ENCODE peak calls at places on chromosomes 12 and 14, in eight cellular contexts. N is heart left ventricle; C is lower lobe of right lung; A is uterus; U is endodermal cell; Y is fibroblast of lung; F is HCT116; T is CD8-positive, alpha-beta T cell. X is an unnamed sample.

GRCh38 chr14:95696741-95697140 is 10.5 kb downstream of the TCL1B start:
- DNase-seq in N (no peak), C (no peak), A (no peak), U (no peak), Y (no peak), F (no peak), T (no peak), X (no peak)

GRCh38 chr12:132471858-132472255 is 18.1 kb upstream of the FBRSL1 start:
- DNase-seq in N (no peak), C (no peak), A (no peak), U (no peak), Y (no peak), F (no peak), T (no peak), X (no peak)

GRCh38 chr14:100893228-100893601 is 10.3 kb downstream of the RTL1 start:
- DNase-seq in N (no peak), C (no peak), A (no peak), U (no peak), Y (no peak), F (no peak), T (no peak), X (no peak)

GRCh38 chr12:26286186-26286585 is 90.8 kb downstream of the SSPN start:
- DNase-seq in N (no peak), C (no peak), A (peak; percentile 50), U (no peak), Y (peak; percentile 71), F (no peak), T (no peak), X (no peak)

GRCh38 chr12:95605087-95605486 is 53.8 kb upstream of the USP44 start:
- DNase-seq in N (no peak), C (no peak), A (no peak), U (peak; percentile 38), Y (peak; percentile 81), F (no peak), T (no peak), X (peak; percentile 62)

GRCh38 chr14:77458249-77458950 is 507 bp downstream of the AHSA1 start:
- DNase-seq in N (peak; percentile 53), C (peak; percentile 50), A (no peak), U (peak; percentile 81), Y (peak; percentile 36), F (no peak), T (peak; percentile 1), X (peak; percentile 44)

GRCh38 chr12:75881910-75882309 is 149.7 kb downstream of the PHLDA1 start:
- DNase-seq in N (no peak), C (no peak), A (no peak), U (no peak), Y (peak; percentile 71), F (no peak), T (no peak), X (no peak)

GRCh38 chr12:89486231-89486630 is 38.4 kb downstream of the GALNT4 start:
- DNase-seq in N (no peak), C (no peak), A (no peak), U (peak; percentile 62), Y (no peak), F (no peak), T (no peak), X (no peak)

GRCh38 chr14:93970967-93971634 is 5.3 kb downstream of the ASB2 start:
- DNase-seq in N (no peak), C (peak; percentile 60), A (no peak), U (no peak), Y (no peak), F (no peak), T (no peak), X (no peak)

GRCh38 chr12:132205271-132206092 is 61.2 kb downstream of the NOC4L start:
- DNase-seq in N (no peak), C (no peak), A (no peak), U (no peak), Y (no peak), F (no peak), T (no peak), X (no peak)

GRCh38 chr12:8992086-8992409 is 2.7 kb downstream of the KLRG1 start:
- DNase-seq in N (no peak), C (no peak), A (no peak), U (no peak), Y (no peak), F (no peak), T (no peak), X (no peak)

GRCh38 chr12:53750812-53751335 is 905 bp downstream of the CISTR start:
- DNase-seq in N (peak; percentile 52), C (peak; percentile 57), A (peak; percentile 34), U (peak; percentile 83), Y (peak; percentile 23), F (no peak), T (no peak), X (no peak)

GRCh38 chr12:20194171-20194570 is 174.2 kb upstream of the PDE3A start:
- DNase-seq in N (no peak), C (no peak), A (peak; percentile 17), U (peak; percentile 87), Y (peak; percentile 27), F (no peak), T (no peak), X (no peak)
- TF ChIP-seq CTCF in N (no peak), C (peak; percentile 9), A (no peak), U (peak; percentile 94), Y (peak; percentile 33), F (peak; percentile 33), T (no peak), X (no peak)

GRCh38 chr12:69534389-69534822 is 50.9 kb upstream of the CCT2 start:
- DNase-seq in N (peak; percentile 46), C (peak; percentile 39), A (peak; percentile 57), U (peak; percentile 91), Y (peak; percentile 100), F (peak; percentile 7), T (no peak), X (peak; percentile 91)
- H3K27ac ChIP-seq in N (peak overlapping the region; percentile 9), C (peak overlapping the region; percentile 64), A (peak overlapping the region; percentile 81), U (peak overlapping the region; percentile 90), Y (peak overlapping the region; percentile 97), F (no peak overlapping the region), T (no peak overlapping the region), X (peak overlapping the region; percentile 77)

GRCh38 chr14:92902726-92903125 is 20.2 kb upstream of the CHGA start:
- DNase-seq in N (no peak), C (no peak), A (no peak), U (peak; percentile 71), Y (no peak), F (no peak), T (no peak), X (no peak)
- H3K27me3 ChIP-seq in N (peaks cover 2% of the 10 kb centered on the region), C (peaks cover 21% of the 10 kb centered on the region), A (no peaks in the 10 kb centered on the region), U (peaks cover 11% of the 10 kb centered on the region), Y (peaks cover 6% of the 10 kb centered on the region), F (peaks cover 11% of the 10 kb centered on the region), T (no peaks in the 10 kb centered on the region), X (peaks cover 32% of the 10 kb centered on the region)

GRCh38 chr12:85076688-85077430 is 40.7 kb downstream of the LRRIQ1 start:
- DNase-seq in N (no peak), C (no peak), A (no peak), U (peak; percentile 45), Y (peak; percentile 94), F (peak; percentile 81), T (no peak), X (peak; percentile 94)
- TF ChIP-seq CTCF in N (no peak), C (peak; percentile 39), A (peak; percentile 30), U (peak; percentile 79), Y (peak; percentile 59), F (peak; percentile 66), T (no peak), X (peak; percentile 88)

X was measured in foreskin keratinocyte.